ENCODE peak calls at places on chromosome 6, in four cellular contexts. H is pancreas, Q is progenitor cell of endocrine pancreas, P is endothelial cell of umbilical vein. M is an unnamed sample.

GRCh38 chr6:139891471-139891870 is 517.0 kb upstream of the CITED2 start:
- DNase-seq in H (no peak), Q (no peak), P (no peak), M (no peak)

GRCh38 chr6:136312975-136313374 is 23.3 kb upstream of the BCLAF1 start:
- DNase-seq in H (no peak), Q (no peak), P (no peak), M (no peak)

GRCh38 chr6:10410214-10410873 is 4.5 kb downstream of the TFAP2A start:
- DNase-seq in H (no peak), Q (no peak), P (no peak), M (no peak)

GRCh38 chr6:119501798-119502483 is 152.4 kb upstream of the MAN1A1 start:
- DNase-seq in H (no peak), Q (no peak), P (no peak), M (no peak)

GRCh38 chr6:20483902-20484497 is 50.3 kb upstream of the CDKAL1 start:
- DNase-seq in H (no peak), Q (no peak), P (no peak), M (no peak)

GRCh38 chr6:169950558-169950957 is 199.1 kb downstream of the ERMARD start:
- DNase-seq in H (no peak), Q (no peak), P (no peak), M (no peak)

GRCh38 chr6:170449835-170450753 is 103.0 kb downstream of the PSMB1 start:
- DNase-seq in H (no peak), Q (no peak), P (no peak), M (no peak)

GRCh38 chr6:159989882-159990480 is 21.1 kb downstream of the IGF2R start:
- DNase-seq in H (no peak), Q (no peak), P (no peak), M (no peak)

GRCh38 chr6:24931752-24932691 is 3.7 kb downstream of the RIPOR2 start:
- DNase-seq in H (no peak), Q (no peak), P (peak; percentile 61), M (no peak)

GRCh38 chr6:130632288-130632687 is 194.9 kb upstream of the SMLR1 start:
- DNase-seq in H (no peak), Q (no peak), P (no peak), M (no peak)

GRCh38 chr6:42693725-42694323 is 28.6 kb downstream of the PRPH2 start:
- DNase-seq in H (no peak), Q (no peak), P (no peak), M (no peak)

GRCh38 chr6:105940990-105941389 is 145.1 kb upstream of the PRDM1 start:
- DNase-seq in H (no peak), Q (no peak), P (no peak), M (no peak)

GRCh38 chr6:90097357-90097756 is 199.3 kb downstream of the BACH2 start:
- DNase-seq in H (no peak), Q (no peak), P (no peak), M (no peak)

GRCh38 chr6:53686541-53686940 is 21.0 kb upstream of the KLHL31 start:
- DNase-seq in H (no peak), Q (no peak), P (no peak), M (no peak)

GRCh38 chr6:79536615-79536968 is 638 bp downstream of the LCA5 start:
- DNase-seq in H (no peak), Q (no peak), P (no peak), M (peak; percentile 11)

GRCh38 chr6:14739830-14740229 is 506.0 kb upstream of the JARID2 start:
- DNase-seq in H (no peak), Q (no peak), P (no peak), M (no peak)

GRCh38 chr6:127343753-127344659 is 597 bp upstream of the ECHDC1 start:
- DNase-seq in H (no peak), Q (no peak), P (peak; percentile 68), M (no peak)

GRCh38 chr6:41894366-41895299 is 542 bp downstream of the USP49 start:
- DNase-seq in H (no peak), Q (peak; percentile 10), P (peak; percentile 14), M (peak; percentile 77)

GRCh38 chr6:147900191-147900830 is 391.8 kb downstream of the SAMD5 start:
- DNase-seq in H (no peak), Q (no peak), P (no peak), M (no peak)

GRCh38 chr6:12324096-12324495 is 33.9 kb downstream of the EDN1 start:
- DNase-seq in H (no peak), Q (no peak), P (peak; percentile 80), M (no peak)

GRCh38 chr6:23414204-23414501 is 711.9 kb upstream of the NRSN1 start:
- DNase-seq in H (no peak), Q (no peak), P (peak; percentile 91), M (no peak)

GRCh38 chr6:158938811-158939254 is 61.2 kb downstream of the RSPH3 start:
- DNase-seq in H (peak; percentile 56), Q (no peak), P (no peak), M (no peak)

GRCh38 chr6:71333050-71333449 is 44.4 kb downstream of the OGFRL1 start:
- DNase-seq in H (no peak), Q (no peak), P (no peak), M (no peak)

GRCh38 chr6:160442151-160442550 is 94.0 kb downstream of the SLC22A3 start:
- DNase-seq in H (no peak), Q (no peak), P (no peak), M (no peak)

GRCh38 chr6:134938896-134939295 is 11.0 kb downstream of the ALDH8A1 start:
- DNase-seq in H (no peak), Q (no peak), P (no peak), M (no peak)

GRCh38 chr6:150395388-150396009 is 26.7 kb downstream of the IYD start:
- DNase-seq in H (no peak), Q (peak; percentile 37), P (peak; percentile 50), M (peak; percentile 65)

GRCh38 chr6:6885521-6886088 is 222.2 kb upstream of the RREB1 start:
- DNase-seq in H (no peak), Q (no peak), P (no peak), M (no peak)

DNA sequence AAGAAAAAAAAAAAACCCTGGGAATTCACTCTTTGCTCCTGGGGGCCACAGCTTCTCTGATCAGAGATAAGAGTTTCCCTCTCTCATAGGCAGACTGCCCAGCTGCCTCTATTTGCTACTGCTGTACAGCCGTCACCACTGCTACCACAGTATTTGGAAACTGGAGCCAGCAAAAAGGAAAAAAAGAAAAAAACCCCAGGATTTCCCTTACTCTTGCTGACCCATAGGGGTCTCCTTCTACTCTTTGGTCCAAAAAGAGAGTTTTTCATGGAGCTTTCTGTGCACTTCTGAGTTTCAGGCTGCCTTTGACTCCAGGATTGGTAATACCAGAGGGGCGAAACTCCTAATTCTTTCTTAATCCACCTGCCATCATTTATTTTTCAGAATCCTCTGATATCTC is 89.7 kb downstream of the MDGA1 start:
- DNase-seq in H (no peak), Q (no peak), P (peak; percentile 12), M (no peak)
- TF ChIP-seq CTCF in H (no peak), Q (peak; percentile 62), P (peak; percentile 41), M (peak; percentile 62)

GRCh38 chr6:108115598-108116058 is 41.1 kb upstream of the OSTM1 start:
- DNase-seq in H (peak; percentile 76), Q (peak; percentile 30), P (peak; percentile 36), M (peak; percentile 65)

GRCh38 chr6:108116781-108117426 is 42.4 kb upstream of the OSTM1 start:
- DNase-seq in H (peak; percentile 73), Q (no peak), P (no peak), M (peak; percentile 25)

GRCh38 chr6:108113557-108114519 is 39.3 kb upstream of the OSTM1 start:
- DNase-seq in H (peak; percentile 69), Q (peak; percentile 20), P (peak; percentile 67), M (peak; percentile 55)

GRCh38 chr6:108116424-108116780 is 41.9 kb upstream of the OSTM1 start:
- DNase-seq in H (no peak), Q (no peak), P (no peak), M (no peak)

GRCh38 chr6:108114861-108115597 is 40.5 kb upstream of the OSTM1 start:
- DNase-seq in H (peak; percentile 86), Q (peak; percentile 32), P (peak; percentile 71), M (peak; percentile 72)
- TF ChIP-seq CTCF in H (no peak), Q (peak; percentile 39), P (peak; percentile 40), M (peak; percentile 45)

DNA sequence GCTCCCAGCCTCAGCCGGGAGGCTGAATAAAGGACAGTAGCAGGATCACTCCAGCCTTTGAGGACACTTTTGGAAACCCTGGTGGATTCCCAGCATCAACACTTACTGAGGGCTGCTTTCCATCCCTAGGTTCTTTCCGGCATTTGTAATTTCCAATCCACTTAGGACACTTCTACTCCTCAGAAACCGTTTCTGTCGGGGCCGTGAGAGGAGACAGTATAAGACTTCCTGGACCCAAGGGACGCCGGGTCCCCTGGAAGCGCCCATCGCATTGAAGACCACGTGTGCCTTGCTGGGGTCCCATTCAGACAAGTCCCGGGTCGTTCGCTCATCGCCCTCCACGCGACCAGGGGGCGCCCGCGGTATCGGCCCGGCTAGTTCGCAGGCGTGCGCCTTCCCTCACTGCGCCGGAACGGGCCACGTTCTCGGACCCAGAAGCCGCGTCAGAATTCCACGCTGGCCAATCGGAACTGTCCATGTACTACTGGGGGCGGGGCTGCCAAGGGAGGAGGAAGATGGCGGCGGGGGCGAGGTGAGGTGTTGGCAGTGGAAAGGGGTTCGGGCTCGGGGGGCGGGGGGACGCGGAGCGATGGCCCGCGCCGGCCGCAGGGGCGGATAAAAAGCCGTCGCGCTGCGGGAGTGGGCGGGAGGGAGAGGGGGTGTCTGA is at the start of gene NUS1:
- DNase-seq in H (peak; percentile 98), Q (peak; percentile 97), P (peak; percentile 97), M (peak; percentile 98)
- TF ChIP-seq CTCF in H (peak; percentile 56), Q (peak; percentile 87), P (peak; percentile 88), M (peak; percentile 56)

DNA sequence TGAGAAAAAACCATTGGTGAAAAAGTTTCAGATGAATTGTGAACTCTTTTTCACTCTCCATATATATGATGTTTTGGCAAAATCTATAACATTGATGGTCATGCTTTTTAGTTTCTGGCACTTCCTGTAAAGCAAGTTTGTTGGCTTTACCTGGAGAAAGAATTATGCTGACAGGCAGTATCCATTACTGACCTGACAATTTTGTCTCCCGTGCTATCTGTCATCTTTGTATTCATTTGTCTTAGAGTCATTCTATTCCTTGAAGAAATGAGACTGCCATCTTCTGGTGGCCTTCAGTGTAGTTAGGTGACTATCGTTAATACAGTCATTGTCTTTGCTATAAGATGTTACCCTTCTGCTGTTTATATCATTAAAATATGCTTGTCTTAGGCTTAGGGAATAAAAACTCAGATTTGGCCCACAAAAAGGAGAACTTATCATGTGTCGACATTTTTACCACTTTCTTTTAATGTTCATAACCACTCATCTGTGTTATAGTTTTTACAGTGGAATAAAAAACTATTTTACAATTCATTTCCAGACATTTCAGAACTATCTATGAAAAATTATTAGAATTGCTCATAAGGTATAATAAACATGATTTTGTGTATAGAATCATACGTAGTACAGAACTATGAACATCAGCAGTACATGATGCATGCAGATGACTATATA is 707.0 kb downstream of the EPM2A start:
- DNase-seq in H (no peak), Q (no peak), P (peak; percentile 59), M (no peak)
- TF ChIP-seq CTCF in H (peak; percentile 15), Q (peak; percentile 38), P (peak; percentile 40), M (no peak)

DNA sequence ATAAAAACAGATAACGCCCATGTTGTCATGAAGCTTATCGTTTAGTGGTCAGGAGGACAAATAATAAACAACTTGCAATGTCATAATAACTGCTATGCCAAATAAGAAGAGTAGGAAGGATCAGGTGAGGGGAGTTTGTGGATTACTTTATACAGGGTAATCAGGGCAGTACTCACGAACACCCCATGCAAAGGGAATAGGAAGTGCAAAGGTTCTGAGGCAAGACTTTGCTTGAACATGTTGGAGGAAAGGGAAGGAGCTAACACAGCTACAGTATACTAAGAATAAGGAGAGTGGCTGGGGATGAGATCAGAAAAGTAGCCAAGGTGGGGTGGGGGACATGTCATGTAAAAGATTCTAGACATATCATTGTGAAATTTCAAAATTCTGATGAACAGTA is 292.0 kb upstream of the RUNX2 start:
- DNase-seq in H (no peak), Q (no peak), P (no peak), M (no peak)
- TF ChIP-seq CTCF in H (no peak), Q (no peak), P (no peak), M (no peak)

GRCh38 chr6:56671160-56671559 is 28.5 kb upstream of the DST start:
- DNase-seq in H (no peak), Q (no peak), P (no peak), M (no peak)
- TF ChIP-seq CTCF in H (no peak), Q (no peak), P (no peak), M (no peak)